ENCODE peak calls at places on chromosome 6, in ten cellular contexts. A is RPMI7951; I is effector CD4-positive, alpha-beta T cell; G is tibial artery; C is AG04450; P is gastrocnemius medialis; J is aorta; V is kidney glomerular epithelial cell; M is GM03348; K is activated T-cell treated with anti-CD3 and anti-CD28 coated beads, Interleukin-2, amount 50 U/mL, for 4 hours. T is an unnamed sample.
A peak's percentile ranks its signal among the peaks of the same experiment; 100 is the strongest.

GRCh38 chr6:39929733-39930461 is 4.4 kb downstream of the MOCS1 start:
- DNase-seq in A (no peak), I (no peak), G (no peak), C (no peak), P (no peak), J (no peak), V (no peak), M (peak; percentile 50), K (no peak), T (peak; percentile 13)

GRCh38 chr6:16244869-16245451 is 6.6 kb downstream of the GMPR start:
- DNase-seq in A (no peak), I (no peak), G (no peak), C (no peak), P (no peak), J (no peak), V (no peak), M (no peak), K (no peak), T (peak; percentile 25)

GRCh38 chr6:74596586-74596985 is 609.3 kb downstream of the COL12A1 start:
- DNase-seq in A (peak; percentile 48), I (no peak), G (no peak), C (no peak), P (no peak), J (no peak), V (no peak), M (peak; percentile 65), K (no peak), T (no peak)

GRCh38 chr6:139680819-139681218 is 306.4 kb upstream of the CITED2 start:
- DNase-seq in A (no peak), I (no peak), G (no peak), C (no peak), P (no peak), J (no peak), V (no peak), M (no peak), K (no peak), T (no peak)

GRCh38 chr6:168877821-168878282 is 375.8 kb downstream of the THBS2 start:
- DNase-seq in A (peak; percentile 43), I (no peak), G (no peak), C (no peak), P (no peak), J (no peak), V (no peak), M (peak; percentile 31), K (no peak), T (peak; percentile 65)

GRCh38 chr6:149563203-149563927 is 2.8 kb upstream of the GINM1 start:
- DNase-seq in A (peak; percentile 74), I (no peak), G (no peak), C (peak; percentile 37), P (no peak), J (no peak), V (peak; percentile 32), M (peak; percentile 85), K (no peak), T (peak; percentile 68)

GRCh38 chr6:145561095-145561820 is 174.1 kb downstream of the EPM2A start:
- DNase-seq in A (peak; percentile 53), I (no peak), G (no peak), C (no peak), P (no peak), J (no peak), V (no peak), M (no peak), K (no peak), T (no peak)

GRCh38 chr6:87822011-87822410 is 120.0 kb upstream of the AKIRIN2 start:
- DNase-seq in A (no peak), I (no peak), G (no peak), C (no peak), P (no peak), J (no peak), V (no peak), M (no peak), K (no peak), T (no peak)

GRCh38 chr6:45951771-45952529 is 63.7 kb downstream of the CLIC5 start:
- DNase-seq in A (no peak), I (no peak), G (no peak), C (no peak), P (no peak), J (no peak), V (peak; percentile 85), M (peak; percentile 32), K (no peak), T (no peak)

GRCh38 chr6:139766796-139767195 is 392.3 kb upstream of the CITED2 start:
- DNase-seq in A (no peak), I (no peak), G (no peak), C (no peak), P (no peak), J (no peak), V (no peak), M (no peak), K (no peak), T (no peak)

GRCh38 chr6:44049163-44049988 is 77.9 kb downstream of the MRPL14 start:
- DNase-seq in A (peak; percentile 83), I (no peak), G (no peak), C (no peak), P (no peak), J (peak; percentile 36), V (no peak), M (peak; percentile 48), K (no peak), T (no peak)

GRCh38 chr6:44338228-44339122 is 4.0 kb upstream of the SPATS1 start:
- DNase-seq in A (peak; percentile 61), I (peak; percentile 39), G (peak; percentile 69), C (peak; percentile 20), P (peak; percentile 13), J (no peak), V (peak; percentile 54), M (peak; percentile 81), K (peak; percentile 61), T (peak; percentile 63)

GRCh38 chr6:45677381-45677992 is 299.8 kb upstream of the SUPT3H start:
- DNase-seq in A (peak; percentile 94), I (no peak), G (peak; percentile 47), C (no peak), P (no peak), J (peak; percentile 72), V (peak; percentile 62), M (peak; percentile 43), K (no peak), T (peak; percentile 88)

GRCh38 chr6:147322299-147323162 is 118.3 kb downstream of the STXBP5 start:
- DNase-seq in A (no peak), I (no peak), G (no peak), C (peak; percentile 15), P (no peak), J (no peak), V (no peak), M (no peak), K (no peak), T (no peak)

GRCh38 chr6:42387336-42387735 is 64.4 kb downstream of the TRERF1 start:
- DNase-seq in A (no peak), I (peak; percentile 41), G (no peak), C (no peak), P (no peak), J (no peak), V (peak; percentile 30), M (no peak), K (peak; percentile 38), T (no peak)

GRCh38 chr6:127475823-127476176 is 16.6 kb upstream of the KIAA0408 start:
- DNase-seq in A (no peak), I (no peak), G (no peak), C (no peak), P (no peak), J (peak; percentile 44), V (no peak), M (no peak), K (no peak), T (no peak)

GRCh38 chr6:35297541-35298481 is at the start of gene DEF6:
- DNase-seq in A (peak; percentile 68), I (peak; percentile 83), G (peak; percentile 70), C (peak; percentile 60), P (peak; percentile 55), J (peak; percentile 87), V (peak; percentile 11), M (peak; percentile 66), K (peak; percentile 85), T (peak; percentile 70)

GRCh38 chr6:110329729-110330436 is 28.3 kb downstream of the METTL24 start:
- DNase-seq in A (no peak), I (no peak), G (no peak), C (no peak), P (no peak), J (no peak), V (peak; percentile 78), M (peak; percentile 48), K (no peak), T (peak; percentile 38)

GRCh38 chr6:100176321-100176950 is 182.4 kb upstream of the MCHR2 start:
- DNase-seq in A (peak; percentile 65), I (no peak), G (peak; percentile 34), C (peak; percentile 27), P (no peak), J (no peak), V (peak; percentile 71), M (peak; percentile 30), K (no peak), T (peak; percentile 51)

GRCh38 chr6:68738039-68738438 is 103.0 kb downstream of the ADGRB3 start:
- DNase-seq in A (no peak), I (no peak), G (no peak), C (no peak), P (no peak), J (no peak), V (no peak), M (no peak), K (no peak), T (no peak)

GRCh38 chr6:41780623-41781301 is at the start of gene PRICKLE4:
- DNase-seq in A (peak; percentile 44), I (no peak), G (peak; percentile 42), C (no peak), P (peak; percentile 22), J (peak; percentile 68), V (peak; percentile 44), M (peak; percentile 38), K (no peak), T (peak; percentile 16)

GRCh38 chr6:55668625-55669024 is 89.6 kb upstream of the HMGCLL1 start:
- DNase-seq in A (no peak), I (no peak), G (no peak), C (no peak), P (no peak), J (no peak), V (no peak), M (no peak), K (no peak), T (no peak)

GRCh38 chr6:142885182-142885867 is 59.7 kb downstream of the HIVEP2 start:
- DNase-seq in A (peak; percentile 96), I (peak; percentile 58), G (no peak), C (peak; percentile 90), P (peak; percentile 53), J (no peak), V (peak; percentile 99), M (peak; percentile 56), K (peak; percentile 39), T (peak; percentile 100)

GRCh38 chr6:14441371-14441781 is 323.8 kb downstream of the CD83 start:
- DNase-seq in A (no peak), I (no peak), G (no peak), C (no peak), P (peak; percentile 35), J (no peak), V (no peak), M (peak; percentile 68), K (no peak), T (no peak)

GRCh38 chr6:113755449-113756289 is 101.5 kb upstream of the MARCKS start:
- DNase-seq in A (no peak), I (no peak), G (no peak), C (no peak), P (no peak), J (no peak), V (no peak), M (no peak), K (no peak), T (no peak)

GRCh38 chr6:151412905-151413304 is 21.5 kb upstream of the ZBTB2 start:
- DNase-seq in A (no peak), I (no peak), G (no peak), C (no peak), P (no peak), J (no peak), V (no peak), M (no peak), K (no peak), T (no peak)

GRCh38 chr6:120112980-120113379 is 763.4 kb upstream of the MAN1A1 start:
- DNase-seq in A (no peak), I (no peak), G (no peak), C (no peak), P (no peak), J (no peak), V (no peak), M (no peak), K (no peak), T (no peak)

GRCh38 chr6:159098636-159099106 is 53.9 kb upstream of the TAGAP start:
- DNase-seq in A (no peak), I (peak; percentile 68), G (no peak), C (no peak), P (no peak), J (no peak), V (peak; percentile 4), M (no peak), K (peak; percentile 69), T (peak; percentile 73)